ENCODE peak calls at places on chromosomes 3 and 15, in five cellular contexts. H is H1, Q is mammary epithelial cell, E is endothelial cell of umbilical vein, G is neural progenitor cell. D is an unnamed sample.
A peak's percentile ranks its signal among the peaks of the same experiment; 100 is the strongest.

GRCh38 chr15:97729270-97729669 is 231.2 kb upstream of the ARRDC4 start:
- DNase-seq in H (no peak), Q (no peak), E (no peak), G (peak; percentile 33), D (no peak)

GRCh38 chr3:52912885-52913731 is 15.8 kb upstream of the STIMATE start:
- DNase-seq in H (no peak), Q (no peak), E (no peak), G (no peak), D (no peak)

GRCh38 chr15:101045835-101046691 is 126.9 kb downstream of the LRRK1 start:
- DNase-seq in H (peak; percentile 33), Q (peak; percentile 30), E (no peak), G (no peak), D (no peak)

GRCh38 chr3:153061938-153062528 is 100.0 kb upstream of the RAP2B start:
- DNase-seq in H (no peak), Q (no peak), E (no peak), G (no peak), D (no peak)

GRCh38 chr3:56133423-56133822 is 334.8 kb downstream of the ERC2 start:
- DNase-seq in H (no peak), Q (peak; percentile 25), E (peak; percentile 49), G (no peak), D (no peak)

GRCh38 chr3:53044371-53045106 is 1.3 kb downstream of the SFMBT1 start:
- DNase-seq in H (peak; percentile 65), Q (peak; percentile 42), E (peak; percentile 47), G (no peak), D (peak; percentile 12)

GRCh38 chr3:186239321-186239720 is 122.7 kb downstream of the DGKG start:
- DNase-seq in H (no peak), Q (no peak), E (no peak), G (peak; percentile 76), D (peak; percentile 64)

GRCh38 chr3:179037361-179037760 is 34.2 kb downstream of the ZMAT3 start:
- DNase-seq in H (no peak), Q (peak; percentile 94), E (no peak), G (no peak), D (peak; percentile 91)

GRCh38 chr3:169914321-169914720 is 2.9 kb downstream of the SAMD7 start:
- DNase-seq in H (no peak), Q (peak; percentile 4), E (peak; percentile 28), G (no peak), D (peak; percentile 12)

GRCh38 chr15:38612159-38612863 is 47.7 kb upstream of the RASGRP1 start:
- DNase-seq in H (no peak), Q (no peak), E (no peak), G (no peak), D (no peak)

GRCh38 chr3:63043631-63044030 is 168.4 kb upstream of the CADPS start:
- DNase-seq in H (no peak), Q (peak; percentile 18), E (no peak), G (no peak), D (no peak)

GRCh38 chr3:63333815-63334214 is 55.7 kb downstream of the SYNPR start:
- DNase-seq in H (no peak), Q (no peak), E (no peak), G (no peak), D (no peak)

GRCh38 chr15:90264649-90265048 is 823 bp upstream of the NGRN start:
- DNase-seq in H (no peak), Q (peak; percentile 26), E (peak; percentile 48), G (no peak), D (no peak)

GRCh38 chr3:142216321-142216720 is 9.1 kb downstream of the GK5 start:
- DNase-seq in H (no peak), Q (no peak), E (no peak), G (peak; percentile 6), D (no peak)

GRCh38 chr15:64247906-64248541 is 85.2 kb upstream of the PPIB start:
- DNase-seq in H (no peak), Q (peak; percentile 91), E (peak; percentile 95), G (no peak), D (peak; percentile 74)

GRCh38 chr15:82058026-82058425 is 12.2 kb upstream of the MEX3B start:
- DNase-seq in H (no peak), Q (no peak), E (no peak), G (peak; percentile 20), D (no peak)
- H3K4me3 ChIP-seq in H (peak overlapping the region; percentile 40), Q (no peak overlapping the region), E (no peak overlapping the region), G (peak overlapping the region; percentile 34), D (no peak overlapping the region)

DNA sequence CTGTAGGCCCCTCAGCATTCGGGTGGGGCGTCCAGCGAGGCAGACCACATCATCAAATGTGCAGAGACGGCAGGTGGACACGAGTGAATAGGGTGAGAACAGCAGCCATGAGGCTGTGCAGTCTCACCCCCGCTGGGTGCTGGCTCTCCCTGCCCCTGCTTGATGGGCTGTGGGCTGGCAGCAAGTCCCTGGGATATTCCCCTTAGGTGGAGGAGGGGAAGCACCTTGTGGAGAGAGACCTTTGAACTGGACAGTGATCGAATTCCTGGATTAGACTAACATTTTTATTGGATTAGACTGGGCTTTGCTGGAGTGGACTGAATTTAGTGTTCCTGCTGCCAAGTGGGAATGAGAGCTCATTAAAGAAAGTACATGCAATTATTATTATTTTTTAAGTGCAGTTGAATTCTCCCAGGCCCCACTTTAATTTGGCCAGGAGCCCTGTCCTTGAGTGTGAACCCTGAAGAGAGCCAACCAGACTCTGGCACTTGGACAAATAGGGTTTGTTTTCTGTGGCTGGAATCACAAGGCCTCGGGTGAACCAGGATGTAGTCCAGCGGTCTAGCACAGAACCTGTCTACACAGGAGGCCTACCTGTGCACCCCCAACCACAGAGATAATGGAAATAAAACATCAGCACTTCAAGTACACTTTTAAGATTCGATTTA is 193.1 kb downstream of the ABHD5 start:
- DNase-seq in H (no peak), Q (no peak), E (no peak), G (no peak), D (no peak)
- TF ChIP-seq EZH2 in H (no peak), Q (no peak), E (no peak), G (no peak), D (no peak)

GRCh38 chr15:88638626-88639372 is at the start of gene ISG20:
- DNase-seq in H (peak; percentile 86), Q (peak; percentile 99), E (peak; percentile 99), G (peak; percentile 70), D (peak; percentile 82)
- H3K4me1 ChIP-seq in H (peaks cover 14% of the 10 kb centered on the region), Q (peaks cover 24% of the 10 kb centered on the region), E (peaks cover 21% of the 10 kb centered on the region), G (peaks cover 5% of the 10 kb centered on the region), D (peaks cover 7% of the 10 kb centered on the region)

GRCh38 chr3:16935766-16936165 is 51.0 kb downstream of the PLCL2 start:
- DNase-seq in H (no peak), Q (no peak), E (no peak), G (no peak), D (no peak)

GRCh38 chr3:16932877-16933276 is 48.1 kb downstream of the PLCL2 start:
- DNase-seq in H (no peak), Q (no peak), E (no peak), G (no peak), D (no peak)

GRCh38 chr3:16937421-16937820 is 52.7 kb downstream of the PLCL2 start:
- DNase-seq in H (no peak), Q (no peak), E (no peak), G (no peak), D (no peak)

GRCh38 chr3:16936233-16936632 is 51.5 kb downstream of the PLCL2 start:
- DNase-seq in H (no peak), Q (no peak), E (no peak), G (no peak), D (no peak)

DNA sequence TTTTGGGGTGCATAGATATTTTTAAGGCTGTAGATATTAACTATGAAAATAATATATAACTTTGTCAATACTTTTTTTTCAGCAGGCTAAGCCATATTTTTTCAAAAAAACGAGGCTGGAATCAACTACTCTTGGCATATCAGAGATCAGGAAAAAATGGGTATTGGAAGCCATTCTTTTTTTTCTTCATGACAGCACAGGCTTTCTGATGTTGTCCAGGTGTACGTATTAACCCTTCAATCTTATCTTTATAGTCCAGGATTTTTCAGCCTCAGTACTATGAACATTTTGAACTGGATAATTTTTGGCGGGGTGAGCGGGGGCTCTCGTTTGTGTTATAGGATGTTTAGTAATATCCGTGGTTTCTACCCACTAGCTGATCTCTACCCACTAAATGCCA is 51.9 kb downstream of the PLCL2 start:
- DNase-seq in H (no peak), Q (no peak), E (no peak), G (no peak), D (no peak)
- H3K4me3 ChIP-seq in H (no peak overlapping the region), Q (no peak overlapping the region), E (no peak overlapping the region), G (no peak overlapping the region), D (no peak overlapping the region)

GRCh38 chr3:147359177-147360062 is 46.9 kb downstream of the ZIC4 start:
- DNase-seq in H (peak; percentile 62), Q (no peak), E (no peak), G (peak; percentile 79), D (no peak)
- TF ChIP-seq EZH2 in H (peak; percentile 93), Q (no peak), E (peak; percentile 96), G (peak; percentile 91), D (no peak)

D was measured in A673.